ENCODE peak calls at places on chromosomes 4 and X, in five cellular contexts. One of them, this sample, is unnamed. For H3K27me3 and H3K4me1, the result is how much of the 10 kb centered on the place peaks cover.

GRCh38 chr4:123102897-123103489 is 180.6 kb upstream of the NUDT6 start:
- DNase-seq in PC-9: peak
- DNase-seq in IMR-90: peak
- DNase-seq in GM12878: no peak
- DNase-seq in pancreas: no peak
- DNase-seq in this sample: no peak

GRCh38 chr4:2290974-2291704 is 29.2 kb upstream of the MXD4 start:
- DNase-seq in IMR-90: no peak
- DNase-seq in GM12878: no peak
- DNase-seq in pancreas: no peak
- DNase-seq in PC-9: no peak
- DNase-seq in this sample: peak

GRCh38 chrX:100447563-100448397 is 37.7 kb upstream of the PCDH19 start:
- DNase-seq in IMR-90: peak
- DNase-seq in PC-9: no peak
- DNase-seq in pancreas: no peak
- DNase-seq in GM12878: no peak
- DNase-seq in this sample: peak

GRCh38 chrX:17788956-17789562 is 51.8 kb downstream of the SCML1 start:
- DNase-seq in PC-9: no peak
- DNase-seq in pancreas: no peak
- DNase-seq in IMR-90: no peak
- DNase-seq in GM12878: no peak
- DNase-seq in this sample: no peak

GRCh38 chr4:8588196-8588470 is 4.4 kb upstream of the CPZ start:
- DNase-seq in PC-9: no peak
- DNase-seq in IMR-90: no peak
- DNase-seq in GM12878: no peak
- DNase-seq in pancreas: no peak
- DNase-seq in this sample: no peak

GRCh38 chrX:8520791-8521190 is 56.2 kb downstream of the VCX3B start:
- DNase-seq in PC-9: peak
- DNase-seq in IMR-90: no peak
- DNase-seq in GM12878: no peak
- DNase-seq in pancreas: no peak
- DNase-seq in this sample: no peak

GRCh38 chr4:71550220-71551190 is 211.7 kb downstream of the SLC4A4 start:
- DNase-seq in GM12878: no peak
- DNase-seq in PC-9: no peak
- DNase-seq in IMR-90: peak
- DNase-seq in pancreas: no peak
- DNase-seq in this sample: no peak

GRCh38 chr4:106369456-106370060 is 980 bp upstream of the GIMD1 start:
- DNase-seq in GM12878: peak
- DNase-seq in pancreas: no peak
- DNase-seq in IMR-90: peak
- DNase-seq in PC-9: peak
- DNase-seq in this sample: no peak

GRCh38 chr4:117137143-117137542 is 51.8 kb upstream of the TRAM1L1 start:
- DNase-seq in IMR-90: peak
- DNase-seq in GM12878: no peak
- DNase-seq in pancreas: no peak
- DNase-seq in PC-9: no peak
- DNase-seq in this sample: no peak

GRCh38 chrX:15985937-15986336 is 131.3 kb upstream of the AP1S2 start:
- DNase-seq in GM12878: no peak
- DNase-seq in IMR-90: no peak
- DNase-seq in pancreas: no peak
- DNase-seq in PC-9: no peak
- DNase-seq in this sample: no peak

GRCh38 chr4:129336457-129336856 is 240.5 kb downstream of the C4orf33 start:
- DNase-seq in pancreas: no peak
- DNase-seq in PC-9: no peak
- DNase-seq in IMR-90: no peak
- DNase-seq in GM12878: no peak
- DNase-seq in this sample: no peak

GRCh38 chr4:72567821-72568620 is 1.0 kb downstream of the ADAMTS3 start:
- DNase-seq in GM12878: no peak
- DNase-seq in pancreas: peak
- DNase-seq in IMR-90: peak
- DNase-seq in PC-9: peak
- DNase-seq in this sample: peak

GRCh38 chr4:114384629-114385028 is 214.0 kb upstream of the UGT8 start:
- DNase-seq in IMR-90: peak
- DNase-seq in PC-9: no peak
- DNase-seq in GM12878: no peak
- DNase-seq in pancreas: no peak
- DNase-seq in this sample: no peak

GRCh38 chrX:45351478-45351877 is 150.8 kb upstream of the DIPK2B start:
- DNase-seq in GM12878: no peak
- DNase-seq in PC-9: no peak
- DNase-seq in IMR-90: peak
- DNase-seq in pancreas: no peak
- DNase-seq in this sample: no peak

GRCh38 chrX:23365541-23365940 is 30.9 kb downstream of the PTCHD1 start:
- DNase-seq in PC-9: no peak
- DNase-seq in GM12878: no peak
- DNase-seq in IMR-90: no peak
- DNase-seq in pancreas: no peak
- DNase-seq in this sample: no peak

GRCh38 chr4:75834095-75834771 is 68.0 kb downstream of the PPEF2 start:
- DNase-seq in GM12878: no peak
- DNase-seq in pancreas: no peak
- DNase-seq in PC-9: no peak
- DNase-seq in IMR-90: no peak
- DNase-seq in this sample: no peak

GRCh38 chr4:148056879-148057278 is 325.0 kb downstream of the ARHGAP10 start:
- DNase-seq in GM12878: peak
- DNase-seq in PC-9: no peak
- DNase-seq in IMR-90: peak
- DNase-seq in pancreas: peak
- DNase-seq in this sample: peak

GRCh38 chrX:68433155-68433980 is at the start of gene OPHN1:
- DNase-seq in PC-9: peak
- DNase-seq in pancreas: peak
- DNase-seq in IMR-90: peak
- DNase-seq in GM12878: no peak
- DNase-seq in this sample: peak

GRCh38 chrX:118975831-118976598 is 1.6 kb downstream of the LONRF3 start:
- DNase-seq in pancreas: peak
- DNase-seq in PC-9: peak
- DNase-seq in GM12878: no peak
- DNase-seq in IMR-90: peak
- DNase-seq in this sample: peak

GRCh38 chrX:68041110-68041509 is 392.2 kb downstream of the OPHN1 start:
- DNase-seq in GM12878: no peak
- DNase-seq in IMR-90: no peak
- DNase-seq in PC-9: no peak
- DNase-seq in pancreas: no peak
- DNase-seq in this sample: no peak

GRCh38 chr4:124025423-124025822 is 628.8 kb downstream of the SPRY1 start:
- DNase-seq in PC-9: no peak
- DNase-seq in GM12878: no peak
- DNase-seq in pancreas: no peak
- DNase-seq in IMR-90: no peak
- DNase-seq in this sample: no peak

GRCh38 chr4:38565271-38566199 is 98.5 kb upstream of the KLF3 start:
- DNase-seq in pancreas: no peak
- DNase-seq in IMR-90: peak
- DNase-seq in GM12878: no peak
- DNase-seq in PC-9: no peak
- DNase-seq in this sample: no peak

GRCh38 chr4:93829531-93830089 is 1.1 kb downstream of the ATOH1 start:
- DNase-seq in PC-9: no peak
- DNase-seq in GM12878: no peak
- DNase-seq in IMR-90: no peak
- DNase-seq in pancreas: no peak
- DNase-seq in this sample: no peak
- H3K27me3 ChIP-seq in PC-9: under half
- H3K27me3 ChIP-seq in GM12878: under half
- H3K27me3 ChIP-seq in IMR-90: half or more
- H3K27me3 ChIP-seq in pancreas: under half
- H3K27me3 ChIP-seq in this sample: under half

DNA sequence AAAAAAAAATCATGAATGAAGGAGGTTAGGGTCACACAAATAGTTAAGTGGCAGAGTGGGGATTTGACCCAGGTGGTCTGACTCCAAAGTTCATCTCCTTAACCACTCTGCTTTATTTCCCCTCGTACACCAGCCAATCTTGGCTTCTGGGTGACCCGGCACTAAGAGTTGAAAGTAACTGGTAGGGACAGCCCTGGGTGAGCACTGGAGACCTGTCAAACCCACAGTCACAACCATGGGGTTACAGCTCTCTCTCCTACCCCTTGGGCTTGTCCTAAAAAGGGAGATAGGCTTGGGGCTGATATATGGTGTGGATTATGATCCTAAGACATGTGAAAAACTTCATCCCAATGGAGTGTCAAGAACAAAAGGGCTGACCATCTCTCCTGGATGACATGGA is 12.5 kb downstream of the IGFBP7 start:
- DNase-seq in GM12878: no peak
- DNase-seq in IMR-90: no peak
- DNase-seq in PC-9: no peak
- DNase-seq in pancreas: no peak
- DNase-seq in this sample: no peak
- H3K4me1 ChIP-seq in GM12878: under half
- H3K4me1 ChIP-seq in IMR-90: under half
- H3K4me1 ChIP-seq in PC-9: under half
- H3K4me1 ChIP-seq in pancreas: under half
- H3K4me1 ChIP-seq in this sample: under half

DNA sequence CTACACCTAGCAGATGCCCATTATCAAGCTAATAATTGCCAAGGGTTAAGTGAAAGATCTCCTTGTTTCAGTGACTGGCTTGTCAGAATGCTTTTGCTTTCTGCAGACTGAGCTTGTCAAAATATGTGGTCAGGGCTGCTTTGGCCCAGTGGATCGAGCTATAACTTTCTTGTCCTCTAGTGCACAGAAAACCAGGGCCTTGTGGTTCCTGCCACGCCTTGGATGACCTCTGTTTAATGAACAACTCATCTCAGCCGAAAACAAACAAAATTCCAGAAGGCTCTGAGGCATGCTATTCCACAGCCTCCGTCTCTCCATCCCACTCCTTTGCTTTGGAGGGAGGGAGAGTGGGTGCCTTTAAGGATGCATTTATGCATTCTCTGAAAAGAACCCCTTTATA is 11.3 kb downstream of the EVC start:
- DNase-seq in pancreas: no peak
- DNase-seq in PC-9: no peak
- DNase-seq in GM12878: no peak
- DNase-seq in IMR-90: peak
- DNase-seq in this sample: no peak
- H3K27ac ChIP-seq in pancreas: peak
- H3K27ac ChIP-seq in PC-9: no peak
- H3K27ac ChIP-seq in GM12878: no peak
- H3K27ac ChIP-seq in IMR-90: no peak
- H3K27ac ChIP-seq in this sample: no peak

GRCh38 chrX:137482136-137482535 is 83.8 kb upstream of the ZIC3 start:
- DNase-seq in IMR-90: no peak
- DNase-seq in PC-9: no peak
- DNase-seq in GM12878: no peak
- DNase-seq in pancreas: no peak
- DNase-seq in this sample: no peak
- H3K27me3 ChIP-seq in IMR-90: under half
- H3K27me3 ChIP-seq in PC-9: under half
- H3K27me3 ChIP-seq in GM12878: under half
- H3K27me3 ChIP-seq in pancreas: under half
- H3K27me3 ChIP-seq in this sample: under half